ENCODE peak calls at places on chromosome 14, in eight cellular contexts. One of them, this sample, is unnamed.
A peak's percentile ranks its signal among the peaks of the same experiment; 100 is the strongest.

GRCh38 chr14:89243286-89243685 is 173.7 kb downstream of the FOXN3 start:
- DNase-seq in WERI-Rb-1: no peak
- DNase-seq in heart right ventricle: no peak
- DNase-seq in suprapubic skin: no peak
- DNase-seq in right atrium auricular region: no peak
- DNase-seq in body of pancreas: no peak
- DNase-seq in right lobe of liver: no peak
- DNase-seq in astrocyte: no peak
- DNase-seq in this sample: no peak

GRCh38 chr14:102362084-102362483 is 606 bp downstream of the CINP start:
- DNase-seq in right atrium auricular region: no peak
- DNase-seq in suprapubic skin: no peak
- DNase-seq in body of pancreas: no peak
- DNase-seq in astrocyte: peak; percentile 40
- DNase-seq in right lobe of liver: no peak
- DNase-seq in heart right ventricle: no peak
- DNase-seq in WERI-Rb-1: no peak
- DNase-seq in this sample: peak; percentile 77

GRCh38 chr14:29663281-29663801 is 264.3 kb downstream of the PRKD1 start:
- DNase-seq in heart right ventricle: no peak
- DNase-seq in suprapubic skin: no peak
- DNase-seq in body of pancreas: no peak
- DNase-seq in right lobe of liver: no peak
- DNase-seq in WERI-Rb-1: no peak
- DNase-seq in right atrium auricular region: no peak
- DNase-seq in astrocyte: peak; percentile 8
- DNase-seq in this sample: no peak

GRCh38 chr14:94112513-94113060 is 2.1 kb downstream of the IFI27 start:
- DNase-seq in suprapubic skin: peak; percentile 49
- DNase-seq in right atrium auricular region: no peak
- DNase-seq in body of pancreas: no peak
- DNase-seq in heart right ventricle: no peak
- DNase-seq in WERI-Rb-1: no peak
- DNase-seq in astrocyte: no peak
- DNase-seq in right lobe of liver: no peak
- DNase-seq in this sample: no peak

GRCh38 chr14:55438066-55438683 is 2.2 kb downstream of the TBPL2 start:
- DNase-seq in right atrium auricular region: no peak
- DNase-seq in suprapubic skin: no peak
- DNase-seq in astrocyte: peak; percentile 38
- DNase-seq in body of pancreas: peak; percentile 40
- DNase-seq in right lobe of liver: no peak
- DNase-seq in heart right ventricle: no peak
- DNase-seq in WERI-Rb-1: peak; percentile 33
- DNase-seq in this sample: peak; percentile 58

GRCh38 chr14:77203611-77204456 is 22.2 kb downstream of the TMEM63C start:
- DNase-seq in WERI-Rb-1: peak; percentile 48
- DNase-seq in astrocyte: no peak
- DNase-seq in heart right ventricle: no peak
- DNase-seq in right atrium auricular region: no peak
- DNase-seq in body of pancreas: no peak
- DNase-seq in right lobe of liver: peak; percentile 26
- DNase-seq in suprapubic skin: no peak
- DNase-seq in this sample: no peak

GRCh38 chr14:101962503-101962874 is 1.9 kb upstream of the DYNC1H1 start:
- DNase-seq in heart right ventricle: peak; percentile 68
- DNase-seq in body of pancreas: peak; percentile 92
- DNase-seq in right lobe of liver: no peak
- DNase-seq in suprapubic skin: peak; percentile 76
- DNase-seq in right atrium auricular region: no peak
- DNase-seq in astrocyte: peak; percentile 78
- DNase-seq in WERI-Rb-1: peak; percentile 30
- DNase-seq in this sample: peak; percentile 72

GRCh38 chr14:68568907-68569545 is 223.8 kb downstream of the ZFP36L1 start:
- DNase-seq in astrocyte: no peak
- DNase-seq in suprapubic skin: no peak
- DNase-seq in right lobe of liver: no peak
- DNase-seq in heart right ventricle: no peak
- DNase-seq in WERI-Rb-1: no peak
- DNase-seq in right atrium auricular region: no peak
- DNase-seq in body of pancreas: no peak
- DNase-seq in this sample: no peak

GRCh38 chr14:35940291-35940690 is 114.2 kb downstream of the BRMS1L start:
- DNase-seq in right atrium auricular region: no peak
- DNase-seq in astrocyte: no peak
- DNase-seq in right lobe of liver: no peak
- DNase-seq in WERI-Rb-1: no peak
- DNase-seq in body of pancreas: no peak
- DNase-seq in heart right ventricle: no peak
- DNase-seq in suprapubic skin: no peak
- DNase-seq in this sample: no peak

GRCh38 chr14:34460841-34461240 is 1.2 kb downstream of the SPTSSA start:
- DNase-seq in right atrium auricular region: no peak
- DNase-seq in heart right ventricle: no peak
- DNase-seq in body of pancreas: no peak
- DNase-seq in right lobe of liver: no peak
- DNase-seq in WERI-Rb-1: no peak
- DNase-seq in suprapubic skin: no peak
- DNase-seq in astrocyte: peak; percentile 85
- DNase-seq in this sample: peak; percentile 27

GRCh38 chr14:34460295-34460694 is 1.7 kb downstream of the SPTSSA start:
- DNase-seq in astrocyte: no peak
- DNase-seq in suprapubic skin: no peak
- DNase-seq in heart right ventricle: no peak
- DNase-seq in WERI-Rb-1: no peak
- DNase-seq in right atrium auricular region: no peak
- DNase-seq in right lobe of liver: no peak
- DNase-seq in body of pancreas: no peak
- DNase-seq in this sample: no peak

GRCh38 chr14:34463598-34463961 is 1.5 kb upstream of the SPTSSA start:
- DNase-seq in body of pancreas: no peak
- DNase-seq in heart right ventricle: no peak
- DNase-seq in astrocyte: no peak
- DNase-seq in right atrium auricular region: no peak
- DNase-seq in suprapubic skin: no peak
- DNase-seq in right lobe of liver: no peak
- DNase-seq in WERI-Rb-1: no peak
- DNase-seq in this sample: no peak

GRCh38 chr14:34462132-34462893 is at the start of gene SPTSSA:
- DNase-seq in body of pancreas: peak; percentile 89
- DNase-seq in suprapubic skin: peak; percentile 95
- DNase-seq in WERI-Rb-1: peak; percentile 93
- DNase-seq in right atrium auricular region: peak; percentile 90
- DNase-seq in right lobe of liver: peak; percentile 96
- DNase-seq in heart right ventricle: peak; percentile 95
- DNase-seq in astrocyte: peak; percentile 78
- DNase-seq in this sample: peak; percentile 73

GRCh38 chr14:34461334-34462131 is 507 bp downstream of the SPTSSA start:
- DNase-seq in suprapubic skin: peak; percentile 74
- DNase-seq in WERI-Rb-1: peak; percentile 53
- DNase-seq in body of pancreas: peak; percentile 63
- DNase-seq in right atrium auricular region: peak; percentile 73
- DNase-seq in right lobe of liver: peak; percentile 72
- DNase-seq in astrocyte: peak; percentile 34
- DNase-seq in heart right ventricle: peak; percentile 47
- DNase-seq in this sample: peak; percentile 39
- TF ChIP-seq CTCF in suprapubic skin: no peak
- TF ChIP-seq CTCF in WERI-Rb-1: no peak
- TF ChIP-seq CTCF in body of pancreas: no peak
- TF ChIP-seq CTCF in right atrium auricular region: no peak
- TF ChIP-seq CTCF in right lobe of liver: no peak
- TF ChIP-seq CTCF in astrocyte: no peak
- TF ChIP-seq CTCF in heart right ventricle: no peak
- TF ChIP-seq CTCF in this sample: no peak

GRCh38 chr14:65502676-65503124 is 90.2 kb downstream of the FUT8 start:
- DNase-seq in suprapubic skin: no peak
- DNase-seq in astrocyte: peak; percentile 86
- DNase-seq in heart right ventricle: no peak
- DNase-seq in WERI-Rb-1: no peak
- DNase-seq in right lobe of liver: no peak
- DNase-seq in body of pancreas: no peak
- DNase-seq in right atrium auricular region: no peak
- DNase-seq in this sample: peak; percentile 78
- H3K36me3 ChIP-seq in suprapubic skin: no peaks in the 10 kb centered on the region
- H3K36me3 ChIP-seq in astrocyte: no peaks in the 10 kb centered on the region
- H3K36me3 ChIP-seq in heart right ventricle: no peaks in the 10 kb centered on the region
- H3K36me3 ChIP-seq in WERI-Rb-1: no peaks in the 10 kb centered on the region
- H3K36me3 ChIP-seq in right lobe of liver: no peaks in the 10 kb centered on the region
- H3K36me3 ChIP-seq in body of pancreas: no peaks in the 10 kb centered on the region
- H3K36me3 ChIP-seq in right atrium auricular region: no peaks in the 10 kb centered on the region
- H3K36me3 ChIP-seq in this sample: no peaks in the 10 kb centered on the region

GRCh38 chr14:96122496-96122895 is 82.1 kb upstream of the BDKRB2 start:
- DNase-seq in WERI-Rb-1: no peak
- DNase-seq in right atrium auricular region: peak; percentile 28
- DNase-seq in body of pancreas: no peak
- DNase-seq in heart right ventricle: no peak
- DNase-seq in right lobe of liver: no peak
- DNase-seq in astrocyte: peak; percentile 18
- DNase-seq in suprapubic skin: no peak
- DNase-seq in this sample: no peak
- H3K4me3 ChIP-seq in WERI-Rb-1: no peak overlapping the region
- H3K4me3 ChIP-seq in right atrium auricular region: no peak overlapping the region
- H3K4me3 ChIP-seq in body of pancreas: no peak overlapping the region
- H3K4me3 ChIP-seq in heart right ventricle: no peak overlapping the region
- H3K4me3 ChIP-seq in right lobe of liver: no peak overlapping the region
- H3K4me3 ChIP-seq in astrocyte: no peak overlapping the region
- H3K4me3 ChIP-seq in suprapubic skin: no peak overlapping the region
- H3K4me3 ChIP-seq in this sample: no peak overlapping the region

DNA sequence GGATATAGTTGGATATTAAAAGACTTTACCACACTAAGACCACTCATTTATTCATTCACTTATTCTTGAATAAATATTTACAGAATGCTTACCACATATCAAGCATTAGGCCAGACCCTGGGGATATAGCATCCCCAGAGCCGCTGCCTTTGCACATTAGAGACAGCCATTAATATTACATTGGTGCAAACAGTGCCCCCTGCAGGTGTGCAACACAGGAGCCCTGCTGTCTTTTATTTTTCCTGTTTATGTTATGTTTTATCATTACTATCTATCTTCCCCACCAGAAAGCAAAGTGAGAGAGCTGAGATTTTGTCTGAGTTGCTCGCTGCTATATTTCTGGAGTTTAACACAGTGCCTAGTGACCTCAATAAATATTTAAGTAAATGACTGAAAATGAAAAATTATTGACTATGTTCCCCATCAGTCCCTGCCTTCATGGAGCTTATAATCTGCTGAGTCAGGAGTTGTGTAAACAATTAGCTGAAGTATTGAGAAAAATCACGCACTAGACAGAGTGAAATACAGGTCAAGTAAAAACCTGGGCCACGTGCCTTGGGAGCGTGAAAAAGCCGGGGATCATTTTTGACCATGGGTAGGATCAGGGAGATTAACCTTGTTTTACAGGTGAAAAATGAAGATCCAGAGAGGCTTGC is 301.6 kb downstream of the PCNX1 start:
- DNase-seq in WERI-Rb-1: no peak
- DNase-seq in astrocyte: no peak
- DNase-seq in right atrium auricular region: no peak
- DNase-seq in heart right ventricle: no peak
- DNase-seq in body of pancreas: no peak
- DNase-seq in right lobe of liver: no peak
- DNase-seq in suprapubic skin: no peak
- DNase-seq in this sample: no peak
- TF ChIP-seq CTCF in WERI-Rb-1: no peak
- TF ChIP-seq CTCF in astrocyte: no peak
- TF ChIP-seq CTCF in right atrium auricular region: no peak
- TF ChIP-seq CTCF in heart right ventricle: no peak
- TF ChIP-seq CTCF in body of pancreas: no peak
- TF ChIP-seq CTCF in right lobe of liver: no peak
- TF ChIP-seq CTCF in suprapubic skin: no peak
- TF ChIP-seq CTCF in this sample: peak; percentile 1

GRCh38 chr14:91470216-91470615 is 39.9 kb downstream of the PPP4R3A start:
- DNase-seq in heart right ventricle: no peak
- DNase-seq in astrocyte: no peak
- DNase-seq in WERI-Rb-1: no peak
- DNase-seq in body of pancreas: no peak
- DNase-seq in right lobe of liver: no peak
- DNase-seq in right atrium auricular region: no peak
- DNase-seq in suprapubic skin: no peak
- DNase-seq in this sample: no peak
- H3K36me3 ChIP-seq in heart right ventricle: peaks cover 100% of the 10 kb centered on the region
- H3K36me3 ChIP-seq in astrocyte: peaks cover 61% of the 10 kb centered on the region
- H3K36me3 ChIP-seq in WERI-Rb-1: peaks cover 87% of the 10 kb centered on the region
- H3K36me3 ChIP-seq in body of pancreas: peaks cover 16% of the 10 kb centered on the region
- H3K36me3 ChIP-seq in right lobe of liver: peaks cover 27% of the 10 kb centered on the region
- H3K36me3 ChIP-seq in right atrium auricular region: peaks cover 55% of the 10 kb centered on the region
- H3K36me3 ChIP-seq in suprapubic skin: peaks cover 80% of the 10 kb centered on the region
- H3K36me3 ChIP-seq in this sample: peaks cover 12% of the 10 kb centered on the region

This sample was measured in bronchial epithelial cell.